ENCODE peak calls at places on chromosomes 4 and X, in four cellular contexts. O, V, N and G are unnamed samples.

GRCh38 chrX:118644378-118644777 is 83.0 kb upstream of the IL13RA1 start:
- DNase-seq in O (no peak), N (no peak), V (no peak), G (peak)

GRCh38 chrX:110657073-110657472 is 138.5 kb downstream of the CHRDL1 start:
- DNase-seq in N (peak), V (no peak), O (no peak), G (no peak)

GRCh38 chr4:1417522-1418390 is 11.5 kb upstream of the NKX1-1 start:
- DNase-seq in V (peak), N (no peak), O (no peak), G (no peak)

GRCh38 chrX:4225086-4225485 is 511.6 kb upstream of the PRKX start:
- DNase-seq in O (no peak), N (no peak), V (no peak), G (no peak)

GRCh38 chr4:42150653-42151567 is 1.5 kb downstream of the BEND4 start:
- DNase-seq in O (no peak), N (no peak), V (no peak), G (no peak)

GRCh38 chrX:134868766-134869495 is 121.9 kb upstream of the SMIM10 start:
- DNase-seq in O (peak), V (no peak), N (no peak), G (peak)

GRCh38 chrX:114970806-114971205 is 46.6 kb downstream of the IL13RA2 start:
- DNase-seq in N (no peak), V (no peak), O (no peak), G (peak)

GRCh38 chr4:168139336-168139735 is 47.0 kb downstream of the ANXA10 start:
- DNase-seq in V (no peak), N (no peak), O (peak), G (peak)

GRCh38 chr4:107824367-107825071 is at the start of gene SGMS2:
- DNase-seq in O (peak), V (peak), N (peak), G (peak)

GRCh38 chrX:12610079-12610478 is 181.1 kb upstream of the PRPS2 start:
- DNase-seq in O (peak), N (no peak), V (no peak), G (peak)

GRCh38 chrX:119325456-119325855 is 73.7 kb upstream of the SLC25A43 start:
- DNase-seq in O (no peak), N (no peak), V (no peak), G (peak)

GRCh38 chr4:74158561-74159396 is 861 bp downstream of the MTHFD2L start:
- DNase-seq in N (no peak), O (no peak), V (no peak), G (peak)

GRCh38 chr4:82758701-82759685 is 39.6 kb downstream of the SCD5 start:
- DNase-seq in O (no peak), V (no peak), N (no peak), G (no peak)

GRCh38 chr4:168197926-168198325 is 105.6 kb downstream of the ANXA10 start:
- DNase-seq in V (no peak), N (no peak), O (no peak), G (peak)

GRCh38 chr4:129098578-129098977 is 2.6 kb downstream of the C4orf33 start:
- DNase-seq in O (no peak), N (no peak), V (no peak), G (no peak)

GRCh38 chrX:21975827-21976226 is 35.3 kb downstream of the SMS start:
- DNase-seq in V (no peak), N (no peak), O (no peak), G (peak)

GRCh38 chr4:25223770-25224375 is 10.0 kb upstream of the PI4K2B start:
- DNase-seq in V (no peak), N (no peak), O (no peak), G (peak)

GRCh38 chrX:11367609-11368430 is 74.6 kb downstream of the AMELX start:
- DNase-seq in N (no peak), V (no peak), O (no peak), G (no peak)

GRCh38 chrX:134294548-134294947 is 57.6 kb downstream of the CCDC160 start:
- DNase-seq in O (no peak), N (no peak), V (no peak), G (peak)

GRCh38 chrX:72031118-72031517 is 100.6 kb downstream of the RTL5 start:
- DNase-seq in N (no peak), O (no peak), V (no peak), G (no peak)

GRCh38 chrX:11678174-11678573 is 12.5 kb upstream of the ARHGAP6 start:
- DNase-seq in N (no peak), V (no peak), O (no peak), G (no peak)

GRCh38 chrX:13254870-13255269 is 65.0 kb downstream of the ATXN3L start:
- DNase-seq in O (no peak), V (no peak), N (no peak), G (no peak)

GRCh38 chrX:133171962-133172708 is 46.0 kb downstream of the TFDP3 start:
- DNase-seq in N (no peak), O (no peak), V (no peak), G (peak)
- TF ChIP-seq CTCF in N (peak), O (no peak), V (no peak), G (no peak)

GRCh38 chr4:152515678-152516077 is 20.2 kb downstream of the FBXW7 start:
- DNase-seq in O (peak), N (no peak), V (no peak), G (peak)
- H3K4me3 ChIP-seq in O (no peak), N (no peak), V (no peak), G (no peak)

DNA sequence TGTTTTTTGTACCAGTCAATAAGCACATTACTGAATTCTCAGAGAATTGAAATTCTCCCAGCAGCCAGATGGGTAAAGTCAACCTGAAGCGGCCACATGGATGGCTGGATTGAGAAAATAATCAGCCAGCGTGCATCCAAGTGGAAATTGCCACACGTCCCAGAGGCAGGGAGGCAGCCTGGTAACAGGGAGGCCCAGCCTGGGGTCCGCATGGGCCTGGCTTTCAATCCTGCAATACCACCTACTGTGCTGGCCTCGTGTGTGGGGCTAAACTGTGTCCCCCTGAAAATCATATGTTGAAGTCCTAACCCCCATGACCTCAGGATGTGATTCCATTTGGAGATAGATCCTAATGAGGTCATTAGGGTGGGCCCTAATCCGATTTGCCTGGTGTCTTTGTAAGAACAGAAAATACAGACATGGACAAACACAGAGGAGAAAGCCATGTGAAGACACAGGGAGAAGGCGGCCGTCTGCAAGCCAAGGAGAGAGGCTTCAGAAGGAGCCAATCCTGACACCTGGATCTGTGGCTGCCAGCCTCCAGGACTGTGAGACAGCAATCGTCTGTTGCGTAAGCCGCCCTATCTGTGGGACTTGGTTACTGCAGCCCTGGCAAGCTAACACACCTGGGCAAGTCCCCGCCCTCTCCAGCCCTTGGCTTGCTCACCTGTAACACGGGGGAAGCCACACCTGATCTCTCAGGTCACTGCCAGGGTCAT is 90.3 kb downstream of the JAKMIP1 start:
- DNase-seq in N (no peak), O (no peak), V (peak), G (no peak)
- TF ChIP-seq CTCF in N (no peak), O (no peak), V (no peak), G (no peak)

DNA sequence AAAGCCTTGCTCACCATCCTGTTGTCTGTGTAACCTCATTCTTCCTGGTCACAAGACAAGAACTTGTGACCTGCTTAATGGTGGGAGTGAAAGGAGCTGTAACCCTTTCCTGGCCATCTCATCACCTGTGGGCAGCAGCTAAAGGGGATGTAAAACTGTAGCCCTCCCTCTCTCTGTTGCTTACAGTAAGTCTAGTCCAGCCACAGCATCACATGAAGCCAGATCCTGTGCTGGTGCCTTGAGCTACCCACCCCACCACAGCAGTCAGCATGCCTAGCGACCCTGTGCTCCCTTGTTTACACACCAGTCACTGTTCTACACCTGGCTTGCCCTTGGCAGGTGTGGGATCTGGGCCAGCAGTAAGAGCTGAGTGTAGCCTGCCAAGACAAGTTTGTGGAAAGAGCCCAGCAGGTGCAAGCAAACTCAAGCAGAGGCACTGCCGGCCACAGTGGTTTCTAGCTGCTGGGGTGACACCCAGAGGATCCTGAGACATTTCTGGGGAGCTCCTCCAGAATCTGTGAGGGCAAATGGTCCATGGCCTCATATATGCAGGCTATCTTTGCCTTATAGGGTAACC is 41.0 kb downstream of the UGT2B28 start:
- DNase-seq in V (no peak), N (peak), O (no peak), G (no peak)
- H3K4me3 ChIP-seq in V (no peak), N (no peak), O (no peak), G (no peak)

GRCh38 chrX:150405576-150405975 is 42.5 kb downstream of the MAMLD1 start:
- DNase-seq in O (no peak), V (no peak), N (no peak), G (no peak)
- TF ChIP-seq CTCF in O (no peak), V (no peak), N (no peak), G (no peak)

DNA sequence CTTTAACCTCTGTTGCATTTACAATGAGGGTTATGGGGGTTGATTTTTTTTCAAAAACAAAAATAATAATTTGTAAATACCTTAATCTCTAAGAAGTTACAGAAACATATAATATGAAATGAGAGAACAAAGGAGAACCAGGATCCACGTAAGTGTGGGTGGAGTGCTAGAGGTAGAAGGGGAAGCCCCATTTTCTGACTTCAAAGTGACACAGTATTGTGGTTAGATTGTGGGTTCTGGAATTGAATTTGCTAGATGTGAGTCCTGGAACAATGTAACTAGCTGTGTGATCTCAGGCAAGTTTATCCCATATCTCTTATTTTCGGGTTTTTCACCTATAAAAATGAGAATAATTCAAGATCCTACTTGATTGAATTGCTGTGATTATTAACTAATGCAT is 294.8 kb downstream of the CENPC start:
- DNase-seq in V (no peak), O (no peak), N (no peak), G (no peak)
- H3K4me3 ChIP-seq in V (no peak), O (no peak), N (no peak), G (no peak)